ENCODE peak calls at places on chromosomes 5 and 9, in ten cellular contexts. D is thoracic aorta, S is AG04449, Q is OCI-LY7, Y is HCT116, I is IMR-90, B is cardiac fibroblast, A is GM23338, J is astrocyte of the cerebellum, R is tibial nerve. M is an unnamed sample.

GRCh38 chr5:94072116-94072515 is 330.7 kb upstream of the POU5F2 start:
- DNase-seq in S (peak), R (no peak), I (peak), A (no peak), B (peak), J (no peak), D (no peak), Q (no peak), Y (no peak), M (peak)

GRCh38 chr5:128782446-128782845 is 182.8 kb upstream of the SLC27A6 start:
- DNase-seq in B (peak), J (peak), I (peak), Q (no peak), S (peak), Y (peak), D (peak), R (peak), A (no peak), M (peak)

GRCh38 chr5:44844744-44845143 is 36.0 kb downstream of the MRPS30 start:
- DNase-seq in J (no peak), B (no peak), A (no peak), I (no peak), Q (no peak), Y (no peak), D (no peak), R (no peak), S (no peak), M (no peak)

GRCh38 chr9:100445161-100445902 is 18.4 kb downstream of the MSANTD3 start:
- DNase-seq in I (no peak), R (no peak), Y (no peak), Q (no peak), D (no peak), S (no peak), A (no peak), J (no peak), B (no peak), M (no peak)

GRCh38 chr5:154396128-154396527 is 49.7 kb upstream of the SAP30L start:
- DNase-seq in Y (no peak), A (no peak), S (no peak), B (no peak), D (no peak), Q (no peak), I (no peak), R (no peak), J (no peak), M (no peak)

GRCh38 chr5:108830705-108831276 is 83.1 kb downstream of the FER start:
- DNase-seq in A (no peak), Q (no peak), B (no peak), S (no peak), I (no peak), J (no peak), R (no peak), D (no peak), Y (no peak), M (no peak)

GRCh38 chr9:118017607-118018122 is 313.5 kb downstream of the TLR4 start:
- DNase-seq in J (no peak), R (no peak), Q (no peak), Y (no peak), D (no peak), B (no peak), I (no peak), S (no peak), A (no peak), M (no peak)

GRCh38 chr9:114163517-114163924 is 8.2 kb downstream of the COL27A1 start:
- DNase-seq in A (peak), Q (no peak), B (peak), R (no peak), J (no peak), S (no peak), I (peak), Y (no peak), D (no peak), M (peak)

GRCh38 chr9:83274787-83275186 is 211.8 kb upstream of the RASEF start:
- DNase-seq in R (no peak), A (no peak), B (no peak), Y (no peak), I (no peak), D (no peak), S (no peak), J (no peak), Q (no peak), M (no peak)

GRCh38 chr5:53884844-53885243 is 324.4 kb downstream of the NDUFS4 start:
- DNase-seq in A (no peak), J (no peak), R (no peak), Q (no peak), B (no peak), Y (no peak), D (no peak), S (no peak), I (peak), M (no peak)

GRCh38 chr5:133967715-133968056 is 739 bp downstream of the C5orf15 start:
- DNase-seq in I (peak), R (no peak), S (no peak), D (no peak), Q (no peak), B (peak), Y (no peak), J (no peak), A (peak), M (peak)

GRCh38 chr9:115167175-115167574 is 49.2 kb upstream of the TNC start:
- DNase-seq in B (peak), A (no peak), D (no peak), R (no peak), I (peak), S (peak), J (peak), Q (no peak), Y (no peak), M (peak)

GRCh38 chr5:173155912-173156311 is 11.6 kb downstream of the BNIP1 start:
- DNase-seq in Y (no peak), J (no peak), A (no peak), R (no peak), Q (no peak), S (no peak), I (peak), B (no peak), D (no peak), M (no peak)

GRCh38 chr5:127700237-127700766 is 2.9 kb upstream of the CCDC192 start:
- DNase-seq in I (no peak), B (no peak), J (no peak), Y (no peak), Q (no peak), S (no peak), R (no peak), D (no peak), A (no peak), M (no peak)

GRCh38 chr9:124267271-124267807 is 9.6 kb downstream of the NEK6 start:
- DNase-seq in Q (peak), I (peak), J (peak), Y (no peak), R (peak), S (no peak), B (peak), D (peak), A (no peak), M (peak)

GRCh38 chr5:145160679-145161078 is 674.5 kb downstream of the PRELID2 start:
- DNase-seq in S (no peak), Y (no peak), R (no peak), A (no peak), J (no peak), Q (no peak), I (no peak), D (no peak), B (no peak), M (no peak)

GRCh38 chr9:124770359-124771020 is 621 bp downstream of the NR6A1 start:
- DNase-seq in I (no peak), A (peak), Q (peak), J (no peak), B (no peak), Y (no peak), R (no peak), D (no peak), S (no peak), M (no peak)

GRCh38 chr9:107213561-107214028 is 69.5 kb upstream of the RAD23B start:
- DNase-seq in I (peak), Q (no peak), R (no peak), A (no peak), J (peak), B (peak), S (peak), Y (peak), D (no peak), M (peak)

GRCh38 chr5:149358294-149358651 is 427 bp downstream of the PCYOX1L start:
- DNase-seq in I (no peak), B (no peak), J (no peak), Y (no peak), Q (peak), R (peak), A (peak), S (no peak), D (no peak), M (no peak)

GRCh38 chr5:28156981-28157380 is 1118.6 kb upstream of the CDH9 start:
- DNase-seq in D (no peak), I (no peak), R (no peak), J (no peak), B (peak), Q (no peak), Y (no peak), S (peak), A (no peak), M (peak)

GRCh38 chr9:134863306-134863902 is 17.2 kb upstream of the FCN2 start:
- DNase-seq in Q (no peak), Y (no peak), S (no peak), J (no peak), I (no peak), R (no peak), D (no peak), B (no peak), A (no peak), M (no peak)

GRCh38 chr5:78533356-78533755 is 115.2 kb downstream of the LHFPL2 start:
- DNase-seq in J (no peak), I (peak), R (no peak), B (peak), S (no peak), Y (no peak), A (peak), D (no peak), Q (peak), M (peak)

GRCh38 chr5:64682608-64683007 is 7.7 kb upstream of the SHISAL2B start:
- DNase-seq in I (no peak), D (no peak), J (no peak), Q (peak), B (no peak), A (peak), Y (peak), S (no peak), R (no peak), M (no peak)

GRCh38 chr5:124057161-124057814 is 545.3 kb downstream of the CSNK1G3 start:
- DNase-seq in B (no peak), A (no peak), S (no peak), I (no peak), J (no peak), Y (no peak), R (no peak), D (no peak), Q (peak), M (no peak)

GRCh38 chr9:104774831-104775573 is 11.1 kb downstream of the NIPSNAP3B start:
- DNase-seq in Y (no peak), J (no peak), I (no peak), Q (peak), A (no peak), B (peak), S (no peak), R (no peak), D (no peak), M (peak)

GRCh38 chr5:57435701-57436134 is 46.9 kb downstream of the ACTBL2 start:
- DNase-seq in J (peak), Q (no peak), B (peak), Y (peak), D (no peak), S (peak), A (no peak), R (no peak), I (peak), M (peak)

GRCh38 chr5:151770383-151771258 is 1.1 kb upstream of the G3BP1 start:
- DNase-seq in B (peak), I (peak), A (peak), S (no peak), R (peak), D (peak), Q (peak), Y (no peak), J (peak), M (peak)

GRCh38 chr5:157603333-157604190 is 28.0 kb upstream of the ADAM19 start:
- DNase-seq in S (peak), I (peak), R (no peak), B (peak), Q (peak), D (no peak), J (peak), A (no peak), Y (peak), M (peak)

GRCh38 chr9:1353291-1353690 is 303.1 kb downstream of the DMRT2 start:
- DNase-seq in D (no peak), Y (no peak), J (no peak), A (no peak), I (no peak), Q (no peak), B (no peak), S (no peak), R (no peak), M (no peak)

GRCh38 chr5:170522211-170523128 is 18.6 kb downstream of the KCNIP1 start:
- DNase-seq in I (no peak), J (peak), B (peak), Y (no peak), R (no peak), D (no peak), S (peak), Q (no peak), A (peak), M (no peak)

GRCh38 chr5:179668404-179668803 is 12.4 kb downstream of the CBY3 start:
- DNase-seq in A (peak), S (no peak), D (no peak), J (peak), Q (peak), Y (peak), B (peak), I (peak), R (no peak), M (peak)

GRCh38 chr5:136056771-136057335 is 28.1 kb downstream of the TGFBI start:
- DNase-seq in R (no peak), Y (no peak), I (no peak), J (no peak), D (no peak), S (no peak), Q (no peak), B (no peak), A (no peak), M (no peak)

GRCh38 chr5:136057401-136057951 is 28.7 kb downstream of the TGFBI start:
- DNase-seq in A (no peak), S (no peak), D (no peak), Q (no peak), I (peak), J (peak), Y (no peak), B (peak), R (no peak), M (peak)

GRCh38 chr5:136058972-136059354 is 30.2 kb downstream of the TGFBI start:
- DNase-seq in D (no peak), R (no peak), B (no peak), Y (no peak), I (no peak), S (no peak), J (no peak), A (no peak), Q (no peak), M (no peak)

GRCh38 chr5:136056336-136056735 is 27.5 kb downstream of the TGFBI start:
- DNase-seq in D (no peak), A (no peak), I (no peak), B (no peak), S (no peak), R (no peak), Q (no peak), J (no peak), Y (no peak), M (no peak)

DNA sequence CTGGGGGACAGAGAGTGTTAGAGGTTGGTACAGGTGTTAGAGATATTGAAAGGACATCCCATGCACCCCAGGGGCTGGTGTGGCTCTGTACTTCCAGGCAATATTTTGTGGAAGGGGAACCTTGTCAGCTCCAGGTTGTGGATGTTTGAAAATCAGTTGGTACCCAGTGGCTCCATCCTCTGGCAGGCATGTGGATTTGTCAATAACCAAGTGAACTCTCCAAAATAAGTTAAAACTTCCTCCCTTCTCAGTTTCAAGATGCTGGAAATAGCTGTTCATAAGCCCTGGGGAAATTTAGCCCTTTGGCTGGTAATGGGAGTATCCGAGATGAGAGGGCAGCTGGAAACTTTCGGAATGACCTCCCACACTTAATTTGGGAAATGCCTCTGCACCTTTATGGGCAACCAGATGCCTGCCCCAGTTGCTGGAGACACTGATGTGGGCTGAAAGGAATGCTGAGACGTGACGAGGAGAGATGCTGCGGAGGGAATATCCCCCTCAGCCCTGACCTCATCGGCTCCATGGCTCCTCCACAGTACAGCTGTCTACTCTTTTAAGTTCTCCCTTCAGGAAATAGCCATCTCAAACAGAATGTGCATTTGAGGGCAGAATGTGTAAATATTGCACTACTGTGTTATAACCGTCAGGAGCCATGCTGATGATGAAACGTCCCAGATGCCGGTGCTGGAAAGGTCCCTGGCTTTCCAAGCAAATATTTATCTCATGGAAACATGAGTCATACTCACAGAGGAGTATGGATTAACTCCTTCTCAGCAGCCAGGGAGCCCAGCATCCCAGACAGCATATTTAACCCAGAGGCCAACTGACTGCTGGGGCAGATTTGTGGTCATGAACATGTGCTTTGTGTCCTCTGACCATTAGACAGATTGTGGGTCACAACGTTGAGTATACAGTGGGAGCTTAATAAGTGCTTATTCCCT is 29.5 kb downstream of the TGFBI start:
- DNase-seq in R (peak), Y (peak), B (peak), A (peak), J (peak), S (peak), I (peak), Q (no peak), D (peak), M (peak)
- TF ChIP-seq CTCF in R (no peak), Y (peak), B (peak), A (peak), J (peak), S (peak), I (peak), Q (peak), D (peak), M (peak)

GRCh38 chr5:143247134-143247815 is 156.2 kb downstream of the NR3C1 start:
- DNase-seq in D (no peak), Y (no peak), S (no peak), A (no peak), Q (no peak), J (no peak), B (no peak), I (no peak), R (no peak), M (no peak)

GRCh38 chr5:143245929-143246561 is 157.4 kb downstream of the NR3C1 start:
- DNase-seq in R (no peak), Y (peak), A (no peak), I (peak), J (peak), Q (no peak), B (peak), S (peak), D (no peak), M (peak)

GRCh38 chr5:143243103-143243502 is 160.4 kb downstream of the NR3C1 start:
- DNase-seq in Q (no peak), D (no peak), J (no peak), R (no peak), S (no peak), Y (no peak), B (no peak), I (no peak), A (no peak), M (no peak)

GRCh38 chr5:143244000-143244736 is 159.3 kb downstream of the NR3C1 start:
- DNase-seq in A (no peak), D (peak), J (peak), Y (peak), S (peak), R (peak), B (peak), Q (no peak), I (peak), M (peak)

GRCh38 chr5:143244990-143245389 is 158.5 kb downstream of the NR3C1 start:
- DNase-seq in I (peak), Q (no peak), A (no peak), R (no peak), Y (no peak), J (no peak), S (no peak), B (no peak), D (no peak), M (no peak)
- H3K4me3 ChIP-seq in I (no peak), Q (no peak), A (no peak), R (no peak), Y (no peak), J (no peak), S (no peak), B (no peak), D (no peak), M (no peak)

DNA sequence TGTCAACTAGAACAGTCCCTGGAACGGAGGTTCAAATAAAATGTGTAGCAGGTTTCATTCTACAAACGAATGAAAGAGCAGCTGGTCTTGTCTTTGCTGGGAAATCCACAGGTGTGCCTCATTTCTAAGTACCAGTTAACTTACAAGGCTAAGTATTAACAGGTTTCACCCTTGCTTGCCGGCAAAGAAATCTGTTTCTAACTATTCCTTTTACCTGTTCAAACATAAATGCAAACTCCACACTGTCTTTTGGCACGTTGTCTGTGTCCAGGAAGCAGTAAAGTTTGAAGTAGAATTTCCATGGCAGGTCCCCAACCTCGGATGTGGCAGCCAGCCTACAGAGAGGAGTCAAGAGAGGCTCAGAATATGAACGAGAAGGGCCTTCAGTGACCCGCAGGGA is 54.4 kb upstream of the RETREG1 start:
- DNase-seq in D (no peak), A (no peak), I (no peak), Y (no peak), B (no peak), R (no peak), S (no peak), J (no peak), Q (no peak), M (no peak)
- TF ChIP-seq CTCF in D (no peak), A (no peak), I (no peak), Y (no peak), B (no peak), R (no peak), S (no peak), J (no peak), Q (no peak), M (no peak)

GRCh38 chr9:69981686-69982450 is 61.8 kb upstream of the MAMDC2 start:
- DNase-seq in R (no peak), J (no peak), Q (no peak), B (peak), I (peak), A (no peak), S (no peak), D (no peak), Y (no peak), M (peak)
- H3K4me3 ChIP-seq in R (no peak), J (no peak), Q (no peak), B (no peak), I (no peak), A (no peak), S (no peak), D (no peak), Y (no peak), M (no peak)